ENCODE peak calls at places on chromosomes 13 and 19, in nine cellular contexts. N, J, Z, U, O, G, B, E and A are unnamed samples.

GRCh38 chr13:93476175-93476574 is 249.6 kb downstream of the GPC6 start:
- DNase-seq in U (no peak), E (no peak), Z (peak; percentile 91), G (no peak), N (peak; percentile 82), J (no peak), B (peak; percentile 11), O (no peak), A (peak; percentile 96)

GRCh38 chr19:58543826-58544590 is at the start of gene TRIM28:
- DNase-seq in J (peak; percentile 98), E (peak; percentile 100), B (peak; percentile 96), U (peak; percentile 99), G (peak; percentile 99), Z (peak; percentile 99), N (peak; percentile 99), O (peak; percentile 98), A (peak; percentile 99)

GRCh38 chr19:893775-894090 is 449 bp downstream of the RNU6-9 start:
- DNase-seq in E (no peak), Z (no peak), U (no peak), J (peak; percentile 29), B (no peak), G (peak; percentile 58), N (no peak), O (no peak), A (no peak)

GRCh38 chr19:49799798-49800376 is 13.2 kb downstream of the FUZ start:
- DNase-seq in G (peak; percentile 88), E (no peak), U (no peak), N (no peak), O (no peak), B (no peak), J (no peak), Z (no peak), A (no peak)

GRCh38 chr13:71028884-71029283 is 838.1 kb downstream of the DACH1 start:
- DNase-seq in B (no peak), G (no peak), Z (no peak), N (no peak), E (no peak), O (no peak), J (no peak), U (no peak), A (no peak)

GRCh38 chr19:48637449-48637947 is 319 bp upstream of the DBP start:
- DNase-seq in Z (peak; percentile 99), B (peak; percentile 96), U (peak; percentile 99), E (peak; percentile 100), O (peak; percentile 100), G (peak; percentile 99), J (peak; percentile 99), N (peak; percentile 96), A (peak; percentile 100)

GRCh38 chr13:94061316-94061715 is 418.2 kb downstream of the DCT start:
- DNase-seq in O (no peak), J (no peak), G (no peak), N (no peak), B (no peak), U (no peak), E (no peak), Z (peak; percentile 79), A (peak; percentile 44)

GRCh38 chr19:8373867-8374813 is 10.2 kb downstream of the ANGPTL4 start:
- DNase-seq in N (no peak), G (peak; percentile 61), B (peak; percentile 98), E (no peak), Z (no peak), O (no peak), J (no peak), U (peak; percentile 92), A (peak; percentile 80)

GRCh38 chr19:14505488-14506239 is 9.7 kb upstream of the GIPC1 start:
- DNase-seq in U (peak; percentile 69), O (no peak), N (peak; percentile 99), Z (peak; percentile 76), J (peak; percentile 51), B (peak; percentile 64), E (peak; percentile 90), G (peak; percentile 95), A (peak; percentile 76)

GRCh38 chr19:48325265-48325910 is at the start of gene EMP3:
- DNase-seq in O (peak; percentile 85), B (no peak), J (peak; percentile 76), G (peak; percentile 92), N (peak; percentile 56), U (peak; percentile 69), E (peak; percentile 96), Z (peak; percentile 92), A (peak; percentile 96)

GRCh38 chr19:40503300-40503699 is 36.5 kb downstream of the SPTBN4 start:
- DNase-seq in B (no peak), O (no peak), E (no peak), J (no peak), G (peak; percentile 54), U (no peak), N (no peak), Z (no peak), A (no peak)

GRCh38 chr13:34853161-34853560 is 88.9 kb upstream of the NBEA start:
- DNase-seq in O (no peak), G (no peak), E (no peak), J (no peak), Z (no peak), N (no peak), B (no peak), U (no peak), A (no peak)

GRCh38 chr13:34847751-34848150 is 94.3 kb upstream of the NBEA start:
- DNase-seq in O (no peak), B (no peak), E (no peak), Z (no peak), G (peak; percentile 52), N (peak; percentile 43), J (no peak), U (no peak), A (no peak)

DNA sequence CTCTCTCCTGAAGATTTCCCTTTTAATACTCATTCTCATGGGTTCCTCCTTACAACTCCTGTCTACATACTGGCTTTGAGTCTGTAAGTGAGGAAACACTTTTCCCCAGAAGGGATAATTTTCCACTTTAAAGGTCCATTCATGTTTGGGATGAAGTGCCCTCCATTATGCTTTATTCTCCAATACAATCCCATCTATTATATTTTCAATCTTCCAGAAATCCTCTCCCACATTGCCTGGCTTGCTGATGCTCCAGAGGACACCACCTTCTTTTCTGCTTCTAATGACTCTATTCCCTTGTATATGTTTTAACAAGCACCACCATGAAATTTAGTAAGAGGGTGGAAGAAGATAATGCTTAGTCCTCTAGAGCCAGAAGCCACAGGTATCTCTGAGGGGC is 92.7 kb upstream of the NBEA start:
- DNase-seq in E (no peak), G (no peak), J (no peak), O (no peak), U (no peak), B (no peak), Z (no peak), N (no peak), A (no peak)
- TF ChIP-seq CTCF in E (no peak), G (no peak), J (no peak), O (no peak), U (no peak), B (no peak), Z (no peak), N (no peak), A (no peak)

GRCh38 chr13:27981006-27981708 is 7.3 kb downstream of the URAD start:
- DNase-seq in E (peak; percentile 70), O (no peak), N (no peak), G (no peak), B (no peak), Z (no peak), J (no peak), U (no peak), A (no peak)

GRCh38 chr13:27979765-27980279 is 8.7 kb downstream of the URAD start:
- DNase-seq in B (no peak), G (no peak), U (no peak), J (no peak), O (no peak), N (no peak), Z (no peak), E (no peak), A (no peak)

GRCh38 chr13:27982361-27982760 is 6.1 kb downstream of the URAD start:
- DNase-seq in G (no peak), J (no peak), O (no peak), E (no peak), Z (no peak), U (no peak), B (no peak), N (no peak), A (no peak)

GRCh38 chr13:27979001-27979643 is 9.4 kb downstream of the URAD start:
- DNase-seq in J (no peak), G (peak; percentile 61), U (no peak), Z (no peak), B (no peak), N (no peak), O (no peak), E (peak; percentile 29), A (no peak)

GRCh38 chr13:27980280-27980998 is 8.1 kb downstream of the URAD start:
- DNase-seq in O (no peak), E (peak; percentile 75), Z (no peak), B (no peak), N (no peak), J (no peak), U (no peak), G (peak; percentile 75), A (no peak)
- H3K4me3 ChIP-seq in O (no peak overlapping the region), E (no peak overlapping the region), Z (no peak overlapping the region), B (peak overlapping the region; percentile 45), N (no peak overlapping the region), J (no peak overlapping the region), U (no peak overlapping the region), G (no peak overlapping the region), A (no peak overlapping the region)

DNA sequence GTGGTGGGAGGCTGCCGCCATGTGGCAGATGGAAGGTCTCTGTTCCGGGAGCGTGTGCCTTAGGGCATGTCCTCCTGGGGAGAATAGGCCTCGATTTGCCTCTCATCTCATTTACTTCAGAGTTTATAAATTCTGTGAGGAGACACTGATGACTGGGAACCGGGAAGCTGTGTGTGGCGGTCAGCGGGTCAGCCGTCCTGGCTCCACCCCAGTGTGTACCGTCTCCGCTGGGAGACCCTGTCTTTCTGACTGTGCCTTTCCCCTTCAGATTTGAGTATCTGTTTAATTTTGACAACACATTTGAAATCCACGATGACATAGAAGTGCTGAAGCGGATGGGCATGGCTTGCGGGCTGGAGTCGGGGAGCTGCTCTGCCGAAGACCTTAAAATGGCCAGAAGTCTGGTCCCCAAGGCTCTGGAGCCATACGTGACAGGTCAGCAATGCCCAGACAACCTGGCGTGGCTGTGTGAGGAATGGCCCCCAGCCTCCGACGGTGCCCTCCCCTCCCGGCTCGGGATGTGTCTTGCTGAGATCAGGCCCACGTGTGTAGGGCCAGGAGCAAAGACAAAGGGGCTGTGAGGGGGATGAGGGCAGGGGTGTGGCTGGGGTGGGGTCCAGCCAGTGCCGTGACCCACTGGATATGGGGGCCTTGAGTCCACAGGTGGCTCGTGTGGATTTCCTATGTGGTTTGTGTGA is 21.6 kb downstream of the ATP4B start:
- DNase-seq in J (no peak), E (peak; percentile 72), N (no peak), O (no peak), G (no peak), B (no peak), U (no peak), Z (no peak), A (no peak)
- TF ChIP-seq CTCF in J (no peak), E (no peak), N (no peak), O (no peak), G (no peak), B (no peak), U (no peak), Z (no peak), A (no peak)

DNA sequence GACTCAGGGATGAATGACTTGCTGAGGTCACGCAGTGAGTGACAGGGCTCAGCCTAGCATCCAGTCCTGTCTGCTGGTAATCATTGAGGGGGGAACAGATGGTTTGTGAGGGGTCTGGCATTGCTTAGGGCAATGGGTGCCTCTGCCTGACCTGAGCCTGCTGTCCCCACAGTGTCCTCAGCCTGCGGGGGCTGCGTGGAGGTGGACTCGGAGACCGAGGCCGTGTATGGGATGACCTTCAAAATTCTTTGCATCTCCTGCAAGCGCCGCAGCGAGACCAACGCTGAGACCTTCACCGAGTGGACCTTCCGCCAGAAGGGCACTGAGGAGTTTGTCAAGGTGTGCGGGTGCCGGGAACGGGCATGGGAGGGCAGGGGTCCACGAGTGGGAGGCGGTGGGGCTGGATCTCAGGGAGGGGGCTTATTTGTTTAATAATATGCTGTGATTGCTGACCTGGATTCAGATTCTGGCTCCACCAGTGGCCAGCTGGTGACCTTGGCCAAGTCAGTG is 2.1 kb downstream of the SCN1B start:
- DNase-seq in B (no peak), E (no peak), N (no peak), O (no peak), U (no peak), J (no peak), G (no peak), Z (no peak), A (no peak)
- H3K4me3 ChIP-seq in B (no peak overlapping the region), E (no peak overlapping the region), N (no peak overlapping the region), O (no peak overlapping the region), U (no peak overlapping the region), J (peak overlapping the region; percentile 73), G (no peak overlapping the region), Z (no peak overlapping the region), A (no peak overlapping the region)